ENCODE peak calls at places on chromosomes 3 and 15, in six cellular contexts. B is endothelial cell of umbilical vein, K is A549, I is HepG2, S is K562, G is GM12878. C is an unnamed sample.

GRCh38 chr15:93882133-93882532 is 349.2 kb upstream of the MCTP2 start:
- DNase-seq in B (no peak), K (no peak), I (no peak), S (no peak), G (no peak), C (peak)

GRCh38 chr15:70061086-70061370 is 36.7 kb downstream of the TLE3 start:
- DNase-seq in B (no peak), K (no peak), I (no peak), S (no peak), G (no peak), C (no peak)

GRCh38 chr15:88652456-88653199 is 13.8 kb downstream of the ISG20 start:
- DNase-seq in B (peak), K (no peak), I (no peak), S (no peak), G (no peak), C (peak)

GRCh38 chr3:118587847-118588246 is 446.8 kb downstream of the IGSF11 start:
- DNase-seq in B (no peak), K (no peak), I (no peak), S (no peak), G (peak), C (no peak)

GRCh38 chr3:170040283-170040907 is 2.6 kb downstream of the GPR160 start:
- DNase-seq in B (no peak), K (no peak), I (no peak), S (no peak), G (no peak), C (no peak)

GRCh38 chr3:129031476-129032215 is 28.9 kb upstream of the GP9 start:
- DNase-seq in B (no peak), K (no peak), I (no peak), S (no peak), G (no peak), C (no peak)

GRCh38 chr3:77411334-77411733 is 371.4 kb downstream of the ROBO2 start:
- DNase-seq in B (no peak), K (no peak), I (no peak), S (no peak), G (no peak), C (no peak)

GRCh38 chr15:70339551-70340517 is 242.1 kb upstream of the TLE3 start:
- DNase-seq in B (peak), K (no peak), I (no peak), S (no peak), G (no peak), C (peak)

GRCh38 chr3:106089806-106090205 is 221.0 kb upstream of the CBLB start:
- DNase-seq in B (no peak), K (no peak), I (no peak), S (no peak), G (no peak), C (no peak)

GRCh38 chr3:56667973-56668579 is 15.0 kb downstream of the TASOR start:
- DNase-seq in B (no peak), K (no peak), I (no peak), S (no peak), G (no peak), C (no peak)

GRCh38 chr15:40498418-40498817 is 27.6 kb downstream of the CHST14 start:
- DNase-seq in B (no peak), K (no peak), I (no peak), S (no peak), G (no peak), C (no peak)

GRCh38 chr3:4551826-4552442 is 58.8 kb downstream of the ITPR1 start:
- DNase-seq in B (no peak), K (no peak), I (no peak), S (no peak), G (no peak), C (no peak)

GRCh38 chr3:111539351-111540331 is 2.4 kb upstream of the CD96 start:
- DNase-seq in B (no peak), K (peak), I (peak), S (no peak), G (peak), C (peak)

GRCh38 chr15:79644091-79644490 is 212.0 kb downstream of the MINAR1 start:
- DNase-seq in B (peak), K (peak), I (no peak), S (no peak), G (no peak), C (no peak)

GRCh38 chr3:13145826-13146642 is 72.8 kb upstream of the IQSEC1 start:
- DNase-seq in B (no peak), K (no peak), I (no peak), S (no peak), G (no peak), C (no peak)

GRCh38 chr15:51726302-51727073 is 11.0 kb downstream of the LYSMD2 start:
- DNase-seq in B (no peak), K (peak), I (peak), S (peak), G (no peak), C (peak)

GRCh38 chr3:139110072-139110830 is 65.6 kb upstream of the PRR23C start:
- DNase-seq in B (no peak), K (no peak), I (no peak), S (no peak), G (no peak), C (no peak)

GRCh38 chr15:98611808-98612207 is 36.5 kb upstream of the IGF1R start:
- DNase-seq in B (no peak), K (no peak), I (no peak), S (no peak), G (no peak), C (no peak)

GRCh38 chr3:127299276-127299675 is 11.4 kb upstream of the PRR20G start:
- DNase-seq in B (no peak), K (no peak), I (no peak), S (no peak), G (no peak), C (peak)

GRCh38 chr15:81752149-81752942 is 293.5 kb downstream of the MEX3B start:
- DNase-seq in B (peak), K (no peak), I (no peak), S (no peak), G (no peak), C (no peak)

GRCh38 chr3:86990171-86990733 is 697 bp downstream of the VGLL3 start:
- DNase-seq in B (no peak), K (no peak), I (no peak), S (no peak), G (no peak), C (no peak)

GRCh38 chr3:14235896-14236295 is 57.3 kb downstream of the LSM3 start:
- DNase-seq in B (no peak), K (no peak), I (no peak), S (no peak), G (no peak), C (no peak)

GRCh38 chr3:50515565-50516047 is 12.2 kb upstream of the CACNA2D2 start:
- DNase-seq in B (peak), K (no peak), I (peak), S (no peak), G (no peak), C (peak)

GRCh38 chr3:98952404-98952803 is 50.9 kb upstream of the DCBLD2 start:
- DNase-seq in B (no peak), K (no peak), I (no peak), S (no peak), G (no peak), C (no peak)

GRCh38 chr15:70561885-70562284 is 201.5 kb downstream of the UACA start:
- DNase-seq in B (no peak), K (no peak), I (no peak), S (no peak), G (no peak), C (no peak)

GRCh38 chr3:11932636-11933035 is 71.6 kb upstream of the SYN2 start:
- DNase-seq in B (no peak), K (no peak), I (no peak), S (no peak), G (no peak), C (no peak)

GRCh38 chr15:100596792-100597191 is 5.2 kb downstream of the LINS1 start:
- DNase-seq in B (no peak), K (no peak), I (no peak), S (peak), G (peak), C (no peak)

GRCh38 chr15:25701716-25702465 is 161.2 kb downstream of the ATP10A start:
- DNase-seq in B (no peak), K (no peak), I (no peak), S (no peak), G (no peak), C (no peak)

GRCh38 chr3:38545396-38545949 is 49.3 kb downstream of the EXOG start:
- DNase-seq in B (no peak), K (no peak), I (no peak), S (no peak), G (no peak), C (no peak)

GRCh38 chr3:72661115-72661457 is 187.2 kb downstream of the SHQ1 start:
- DNase-seq in B (no peak), K (peak), I (no peak), S (no peak), G (no peak), C (no peak)

GRCh38 chr15:31342381-31342780 is 15.7 kb downstream of the KLF13 start:
- DNase-seq in B (no peak), K (no peak), I (no peak), S (no peak), G (no peak), C (no peak)

GRCh38 chr15:62896969-62897486 is 145.5 kb upstream of the TPM1 start:
- DNase-seq in B (peak), K (peak), I (peak), S (peak), G (no peak), C (no peak)

GRCh38 chr3:11600501-11601282 is 43.0 kb downstream of the VGLL4 start:
- DNase-seq in B (peak), K (peak), I (peak), S (no peak), G (no peak), C (no peak)

GRCh38 chr3:126347543-126348161 is 9.6 kb downstream of the KLF15 start:
- DNase-seq in B (no peak), K (no peak), I (no peak), S (no peak), G (no peak), C (no peak)

GRCh38 chr15:55683366-55683765 is 59.6 kb downstream of the PRTG start:
- DNase-seq in B (no peak), K (no peak), I (no peak), S (no peak), G (no peak), C (no peak)

GRCh38 chr3:33664195-33664594 is 53.9 kb downstream of the CLASP2 start:
- DNase-seq in B (peak), K (no peak), I (no peak), S (no peak), G (no peak), C (peak)

GRCh38 chr3:45187597-45188210 is 38.4 kb downstream of the TMEM158 start:
- DNase-seq in B (no peak), K (no peak), I (no peak), S (no peak), G (no peak), C (no peak)

GRCh38 chr3:62238431-62238830 is 134.9 kb downstream of the FEZF2 start:
- DNase-seq in B (no peak), K (no peak), I (no peak), S (no peak), G (no peak), C (no peak)

GRCh38 chr15:22974745-22975144 is 5.4 kb downstream of the CYFIP1 start:
- DNase-seq in B (no peak), K (no peak), I (no peak), S (no peak), G (no peak), C (peak)

DNA sequence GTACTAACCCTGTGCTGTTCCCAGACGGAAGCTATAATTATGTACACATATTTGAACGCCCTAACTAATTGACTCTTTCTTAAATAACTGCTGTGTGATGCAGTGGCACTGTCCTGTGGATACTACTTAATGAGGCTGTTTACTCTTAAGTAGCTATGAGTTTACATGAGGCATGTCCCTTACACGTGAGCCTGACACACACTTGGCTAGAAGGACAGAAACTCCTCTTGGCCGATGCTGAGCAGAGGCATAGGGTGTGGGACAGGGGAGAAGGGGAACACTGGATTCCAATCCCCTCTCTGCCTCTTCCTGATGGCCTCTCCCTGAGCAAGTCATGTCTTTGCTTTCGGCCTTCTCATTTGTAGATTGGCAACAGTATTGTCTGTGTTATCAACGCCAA is 21.9 kb downstream of the EHD4 start:
- DNase-seq in B (no peak), K (no peak), I (no peak), S (no peak), G (no peak), C (no peak)
- TF ChIP-seq POLR2A in B (no peak), K (no peak), I (no peak), S (no peak), G (peak), C (no peak)

GRCh38 chr3:153601422-153601853 is 439.4 kb downstream of the RAP2B start:
- DNase-seq in B (peak), K (no peak), I (no peak), S (no peak), G (no peak), C (peak)
- TF ChIP-seq MYC in B (no peak), K (no peak), I (no peak), S (no peak), G (no peak), C (no peak)

GRCh38 chr15:45429974-45430792 is 51.8 kb upstream of the GATM start:
- DNase-seq in B (peak), K (peak), I (peak), S (peak), G (no peak), C (peak)
- TF ChIP-seq POLR2A in B (no peak), K (no peak), I (no peak), S (no peak), G (no peak), C (no peak)

GRCh38 chr3:146581080-146581601 is 24.0 kb downstream of the PLSCR5 start:
- DNase-seq in B (no peak), K (no peak), I (peak), S (no peak), G (no peak), C (no peak)
- TF ChIP-seq MYC in B (no peak), K (no peak), I (no peak), S (no peak), G (no peak), C (no peak)